ENCODE peak calls at places on chromosome 6, in six cellular contexts. A is neural progenitor cell; B is IMR-90; P is naive thymus-derived CD4-positive, alpha-beta T cell; G is fibroblast of lung; I is psoas muscle. H is an unnamed sample. For H3K36me3, the result is how much of the 10 kb centered on the place peaks cover.

GRCh38 chr6:23511797-23512196 is 614.2 kb upstream of the NRSN1 start:
- DNase-seq in B (no peak), G (no peak), A (peak), I (no peak), P (no peak), H (no peak)

GRCh38 chr6:146697921-146698320 is 99.1 kb downstream of the ADGB start:
- DNase-seq in P (no peak), A (no peak), I (no peak), G (peak), B (no peak), H (no peak)

GRCh38 chr6:34657037-34657306 is 39.6 kb downstream of the ILRUN start:
- DNase-seq in G (peak), P (no peak), A (no peak), B (no peak), I (no peak), H (no peak)

GRCh38 chr6:45970326-45970725 is 45.3 kb downstream of the CLIC5 start:
- DNase-seq in A (no peak), G (peak), I (no peak), P (no peak), B (no peak), H (no peak)

GRCh38 chr6:145815875-145816274 is 1.3 kb upstream of the FBXO30 start:
- DNase-seq in I (no peak), P (no peak), G (no peak), B (peak), A (no peak), H (no peak)

GRCh38 chr6:92110390-92110789 is 1309.0 kb downstream of the EPHA7 start:
- DNase-seq in I (no peak), G (peak), P (no peak), B (no peak), A (no peak), H (no peak)

GRCh38 chr6:119132211-119133004 is 53.9 kb upstream of the FAM184A start:
- DNase-seq in B (no peak), A (no peak), I (no peak), G (peak), P (no peak), H (no peak)

GRCh38 chr6:66772785-66773184 is 1065.8 kb upstream of the EYS start:
- DNase-seq in I (no peak), P (no peak), A (no peak), G (peak), B (no peak), H (no peak)

GRCh38 chr6:34391711-34392496 is 565 bp downstream of the NUDT3 start:
- DNase-seq in B (peak), P (peak), G (peak), A (peak), I (peak), H (peak)

GRCh38 chr6:126535138-126535537 is 195.2 kb downstream of the CENPW start:
- DNase-seq in I (no peak), G (no peak), P (no peak), B (no peak), A (no peak), H (no peak)

GRCh38 chr6:13080462-13081188 is 247.7 kb downstream of the TBC1D7 start:
- DNase-seq in G (no peak), I (no peak), A (no peak), B (no peak), P (no peak), H (no peak)

GRCh38 chr6:122116912-122117663 is 282.4 kb upstream of the HSF2 start:
- DNase-seq in G (no peak), I (no peak), P (no peak), A (no peak), B (no peak), H (no peak)

GRCh38 chr6:145028144-145028818 is 707.0 kb downstream of the EPM2A start:
- DNase-seq in A (peak), G (no peak), B (peak), P (peak), I (no peak), H (no peak)

GRCh38 chr6:50071921-50072320 is 22.2 kb upstream of the DEFB112 start:
- DNase-seq in G (no peak), I (no peak), A (no peak), B (no peak), P (no peak), H (no peak)

GRCh38 chr6:127302728-127303675 is 36.3 kb downstream of the RNF146 start:
- DNase-seq in P (peak), G (peak), A (peak), I (no peak), B (peak), H (no peak)

GRCh38 chr6:13709698-13710551 is 1.7 kb downstream of the RANBP9 start:
- DNase-seq in B (peak), I (no peak), G (peak), A (peak), P (peak), H (no peak)

GRCh38 chr6:160461641-160462040 is 113.5 kb downstream of the SLC22A3 start:
- DNase-seq in P (no peak), G (peak), I (no peak), B (peak), A (no peak), H (no peak)

GRCh38 chr6:36962874-36963273 is 8.3 kb downstream of the PI16 start:
- DNase-seq in I (peak), G (no peak), A (peak), B (peak), P (peak), H (peak)

GRCh38 chr6:107871981-107872380 is 47.9 kb upstream of the SCML4 start:
- DNase-seq in G (no peak), I (no peak), B (peak), P (no peak), A (no peak), H (no peak)
- H3K36me3 ChIP-seq in G (under half), I (under half), B (under half), P (under half), A (under half), H (half or more)

GRCh38 chr6:43434943-43435342 is 7.6 kb downstream of the ABCC10 start:
- DNase-seq in I (no peak), A (no peak), G (no peak), B (no peak), P (no peak), H (no peak)
- H3K36me3 ChIP-seq in I (under half), A (under half), G (under half), B (under half), P (under half), H (half or more)

DNA sequence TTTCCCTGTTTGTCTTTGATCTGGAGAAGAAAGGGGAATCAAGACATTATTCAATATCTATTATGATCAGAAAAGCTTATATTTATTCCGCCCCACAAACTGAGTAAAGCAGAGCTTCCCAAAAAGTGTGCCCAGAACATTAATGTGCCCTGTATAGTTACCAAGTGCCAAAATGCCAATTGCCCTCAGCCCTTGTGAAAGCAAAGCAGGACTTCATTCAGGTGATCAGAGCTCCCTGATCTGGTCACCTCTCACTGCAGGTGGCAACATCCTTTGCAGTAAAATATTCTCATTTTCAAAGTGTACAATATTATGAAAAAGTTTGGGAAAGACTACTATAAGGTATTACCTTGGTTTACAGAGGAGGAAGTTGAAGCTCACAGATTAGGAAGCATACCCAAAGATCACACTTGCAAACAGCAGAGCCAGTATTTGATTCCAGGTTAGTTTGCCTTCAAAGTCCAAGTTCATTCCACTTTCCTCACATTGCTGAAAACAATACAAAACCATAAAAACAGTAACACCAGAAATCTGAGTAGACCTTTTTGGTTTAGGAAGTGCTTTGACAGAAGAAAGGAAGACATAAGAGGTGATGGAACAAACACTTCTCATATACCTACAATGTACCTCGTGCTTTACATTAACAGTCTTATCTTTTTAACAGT is 19.6 kb upstream of the GCLC start:
- DNase-seq in I (no peak), P (no peak), B (no peak), A (no peak), G (no peak), H (no peak)
- H3K36me3 ChIP-seq in I (under half), P (under half), B (under half), A (under half), G (under half), H (under half)

GRCh38 chr6:4904461-4904860 is 99.4 kb downstream of the RPP40 start:
- DNase-seq in A (no peak), I (no peak), G (no peak), B (no peak), P (no peak), H (no peak)
- H3K36me3 ChIP-seq in A (under half), I (under half), G (under half), B (under half), P (under half), H (under half)

DNA sequence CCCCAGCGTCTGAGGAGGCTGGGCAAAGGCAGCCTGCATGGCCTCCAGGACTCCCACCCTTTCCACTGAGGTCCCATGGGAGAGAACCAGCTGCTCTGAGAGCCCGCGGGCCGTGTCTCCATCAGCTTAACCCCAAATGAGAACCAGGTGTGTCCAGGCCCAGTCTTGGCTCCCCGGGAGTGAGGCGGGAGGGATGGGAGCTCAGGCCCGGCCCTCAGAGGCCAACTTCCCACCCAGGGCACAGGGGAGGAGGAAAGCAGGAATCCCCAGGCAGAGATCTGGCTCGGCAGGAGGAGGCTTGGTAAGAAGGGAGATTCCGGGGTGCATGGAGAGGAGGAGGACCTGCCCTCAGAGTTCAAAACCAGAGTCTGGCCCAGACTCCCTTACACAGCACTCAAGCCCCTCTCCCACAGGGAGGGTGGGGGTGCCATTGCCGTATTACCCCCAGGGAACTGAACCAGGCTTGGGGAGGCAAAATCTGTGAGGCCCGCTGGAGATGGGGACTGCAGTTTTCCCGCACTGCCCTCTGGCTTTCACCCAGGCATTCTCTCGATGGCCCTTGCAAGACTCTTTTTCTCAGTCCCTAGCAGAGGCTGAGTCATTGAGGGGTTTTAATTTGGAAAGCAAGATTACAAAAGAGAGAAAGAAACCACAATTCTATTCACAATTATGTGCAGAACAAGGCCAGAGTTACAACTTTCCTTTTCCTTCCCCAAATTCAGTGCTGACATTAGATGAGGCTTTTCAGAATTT is 17.1 kb downstream of the FOXF2 start:
- DNase-seq in P (no peak), I (no peak), G (peak), A (no peak), B (peak), H (no peak)
- H3K36me3 ChIP-seq in P (under half), I (under half), G (under half), A (under half), B (under half), H (under half)

DNA sequence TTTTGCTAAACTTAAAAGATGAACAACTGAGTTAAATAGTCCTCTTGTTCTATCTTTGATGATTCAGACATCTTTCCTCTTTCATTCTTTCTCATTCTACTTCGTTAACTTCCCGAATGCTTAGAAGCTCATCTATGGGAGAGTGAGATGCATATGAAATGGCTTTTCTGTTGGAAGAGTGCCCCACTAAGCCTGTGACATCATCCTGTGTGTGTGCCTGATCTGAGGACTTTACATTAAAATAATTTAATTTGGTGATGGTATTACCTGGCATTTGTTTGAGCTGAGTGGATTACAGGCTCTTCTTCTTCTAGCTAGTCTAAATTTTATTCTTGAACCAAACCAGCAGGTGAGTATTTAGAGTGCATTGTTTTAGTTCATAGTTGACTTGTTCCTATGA is 626.5 kb downstream of the QKI start:
- DNase-seq in P (no peak), B (no peak), I (no peak), A (no peak), G (no peak), H (no peak)
- H3K36me3 ChIP-seq in P (under half), B (under half), I (under half), A (under half), G (under half), H (under half)

GRCh38 chr6:84739866-84740208 is 24.6 kb downstream of the TBX18 start:
- DNase-seq in P (no peak), A (no peak), B (no peak), I (no peak), G (peak), H (no peak)
- H3K36me3 ChIP-seq in P (under half), A (under half), B (under half), I (under half), G (under half), H (under half)

GRCh38 chr6:84486526-84486925 is 259.1 kb upstream of the CEP162 start:
- DNase-seq in I (no peak), G (no peak), B (no peak), A (no peak), P (no peak), H (no peak)
- H3K36me3 ChIP-seq in I (under half), G (under half), B (under half), A (under half), P (under half), H (under half)

H was measured in lower lobe of right lung.